ENCODE peak calls at places on chromosomes 5 and 9, in four cellular contexts. One of them, this sample, is unnamed.

GRCh38 chr9:107068581-107068980 is 205.6 kb downstream of the ZNF462 start:
- DNase-seq in neuronal stem cell: no peak
- DNase-seq in HCT116: no peak
- DNase-seq in GM19239: no peak
- DNase-seq in this sample: no peak

GRCh38 chr5:72598461-72599433 is 91.5 kb upstream of the ZNF366 start:
- DNase-seq in GM19239: no peak
- DNase-seq in neuronal stem cell: no peak
- DNase-seq in HCT116: no peak
- DNase-seq in this sample: no peak

GRCh38 chr5:170076211-170076610 is 29.5 kb upstream of the FOXI1 start:
- DNase-seq in neuronal stem cell: no peak
- DNase-seq in HCT116: no peak
- DNase-seq in GM19239: no peak
- DNase-seq in this sample: no peak

GRCh38 chr5:15786884-15787283 is 286.9 kb downstream of the FBXL7 start:
- DNase-seq in neuronal stem cell: no peak
- DNase-seq in GM19239: no peak
- DNase-seq in HCT116: no peak
- DNase-seq in this sample: no peak

GRCh38 chr5:132226516-132227234 is 978 bp downstream of the P4HA2 start:
- DNase-seq in HCT116: no peak
- DNase-seq in neuronal stem cell: no peak
- DNase-seq in GM19239: no peak
- DNase-seq in this sample: no peak

GRCh38 chr5:112473989-112474388 is 54.9 kb upstream of the EPB41L4A start:
- DNase-seq in neuronal stem cell: no peak
- DNase-seq in GM19239: no peak
- DNase-seq in HCT116: no peak
- DNase-seq in this sample: no peak

GRCh38 chr5:158384535-158385421 is 525.8 kb upstream of the CLINT1 start:
- DNase-seq in neuronal stem cell: no peak
- DNase-seq in HCT116: peak; percentile 19
- DNase-seq in GM19239: no peak
- DNase-seq in this sample: no peak

GRCh38 chr9:108844856-108845255 is 10.9 kb downstream of the ACTL7B start:
- DNase-seq in neuronal stem cell: no peak
- DNase-seq in HCT116: no peak
- DNase-seq in GM19239: no peak
- DNase-seq in this sample: peak; percentile 99

GRCh38 chr9:87685431-87685830 is 40.5 kb upstream of the CTSL start:
- DNase-seq in neuronal stem cell: no peak
- DNase-seq in HCT116: no peak
- DNase-seq in GM19239: no peak
- DNase-seq in this sample: no peak

GRCh38 chr9:126171641-126172040 is 155.0 kb upstream of the MVB12B start:
- DNase-seq in neuronal stem cell: no peak
- DNase-seq in HCT116: no peak
- DNase-seq in GM19239: no peak
- DNase-seq in this sample: no peak

GRCh38 chr5:81363093-81363886 is 30.6 kb downstream of the ACOT12 start:
- DNase-seq in neuronal stem cell: no peak
- DNase-seq in HCT116: no peak
- DNase-seq in GM19239: no peak
- DNase-seq in this sample: no peak

GRCh38 chr5:174045470-174046025 is at the start of gene NSG2:
- DNase-seq in HCT116: peak; percentile 86
- DNase-seq in neuronal stem cell: peak; percentile 90
- DNase-seq in GM19239: peak; percentile 37
- DNase-seq in this sample: peak; percentile 96

GRCh38 chr5:1961304-1961946 is 78.7 kb upstream of the IRX4 start:
- DNase-seq in neuronal stem cell: no peak
- DNase-seq in HCT116: no peak
- DNase-seq in GM19239: no peak
- DNase-seq in this sample: no peak

GRCh38 chr9:82604947-82605656 is 457.8 kb downstream of the RASEF start:
- DNase-seq in neuronal stem cell: no peak
- DNase-seq in GM19239: no peak
- DNase-seq in HCT116: no peak
- DNase-seq in this sample: peak; percentile 39

This sample was measured in NCI-H69.